ENCODE peak calls at places on chromosomes 7 and 10, in seven cellular contexts. G is Caco-2, V is heart left ventricle, Z is suprapubic skin, L is Peyer's patch, C is GM23338, F is ascending aorta. I is an unnamed sample.

GRCh38 chr10:73368238-73368637 is 9.6 kb upstream of the CFAP70 start:
- DNase-seq in G (no peak), V (no peak), Z (no peak), L (no peak), C (no peak), F (no peak), I (no peak)

GRCh38 chr10:90087197-90088007 is 386.0 kb downstream of the KIF20B start:
- DNase-seq in G (no peak), V (no peak), Z (no peak), L (no peak), C (no peak), F (no peak), I (no peak)

GRCh38 chr7:92832623-92833023 is 3.8 kb downstream of the CDK6 start:
- DNase-seq in G (peak; percentile 32), V (no peak), Z (no peak), L (no peak), C (no peak), F (no peak), I (no peak)

GRCh38 chr10:128516180-128516579 is 390.0 kb upstream of the MKI67 start:
- DNase-seq in G (no peak), V (no peak), Z (no peak), L (no peak), C (no peak), F (no peak), I (no peak)

GRCh38 chr10:113329121-113329596 is 223.7 kb upstream of the HABP2 start:
- DNase-seq in G (no peak), V (no peak), Z (no peak), L (no peak), C (no peak), F (no peak), I (no peak)

GRCh38 chr10:31961675-31962074 is 33.0 kb upstream of the ARHGAP12 start:
- DNase-seq in G (no peak), V (no peak), Z (no peak), L (no peak), C (no peak), F (no peak), I (no peak)

GRCh38 chr7:147394329-147394728 is 1196.2 kb upstream of the C7orf33 start:
- DNase-seq in G (no peak), V (no peak), Z (no peak), L (no peak), C (no peak), F (no peak), I (no peak)

GRCh38 chr10:49071221-49071761 is 44.0 kb downstream of the VSTM4 start:
- DNase-seq in G (no peak), V (no peak), Z (no peak), L (no peak), C (no peak), F (no peak), I (no peak)

GRCh38 chr7:139714163-139714901 is 63.5 kb downstream of the HIPK2 start:
- DNase-seq in G (no peak), V (peak; percentile 56), Z (no peak), L (no peak), C (no peak), F (no peak), I (no peak)

GRCh38 chr7:137873524-137873923 is 26.8 kb upstream of the DGKI start:
- DNase-seq in G (no peak), V (no peak), Z (no peak), L (no peak), C (no peak), F (no peak), I (no peak)

GRCh38 chr10:22824984-22825383 is 102.9 kb upstream of the ARMC3 start:
- DNase-seq in G (no peak), V (no peak), Z (no peak), L (no peak), C (no peak), F (no peak), I (no peak)

GRCh38 chr10:121418126-121418777 is 180.0 kb downstream of the FGFR2 start:
- DNase-seq in G (no peak), V (no peak), Z (no peak), L (no peak), C (no peak), F (no peak), I (no peak)

GRCh38 chr7:98836811-98837631 is 32.8 kb downstream of the TMEM130 start:
- DNase-seq in G (peak; percentile 73), V (peak; percentile 32), Z (no peak), L (no peak), C (peak; percentile 91), F (no peak), I (no peak)

GRCh38 chr7:131556912-131557457 is 557 bp upstream of the PODXL start:
- DNase-seq in G (no peak), V (no peak), Z (no peak), L (no peak), C (peak; percentile 68), F (no peak), I (no peak)

GRCh38 chr7:25759748-25760147 is 392.2 kb upstream of the NFE2L3 start:
- DNase-seq in G (no peak), V (no peak), Z (no peak), L (no peak), C (peak; percentile 57), F (no peak), I (no peak)

GRCh38 chr7:117572826-117573620 is 93.2 kb downstream of the CFTR start:
- DNase-seq in G (no peak), V (no peak), Z (no peak), L (no peak), C (no peak), F (no peak), I (no peak)

GRCh38 chr7:66443946-66444345 is 184.7 kb upstream of the KCTD7 start:
- DNase-seq in G (no peak), V (no peak), Z (no peak), L (no peak), C (no peak), F (no peak), I (no peak)

GRCh38 chr10:44186150-44186549 is 198.7 kb downstream of the CXCL12 start:
- DNase-seq in G (no peak), V (no peak), Z (no peak), L (no peak), C (no peak), F (no peak), I (no peak)

GRCh38 chr10:70683601-70684329 is 11.5 kb downstream of the ADAMTS14 start:
- DNase-seq in G (no peak), V (no peak), Z (no peak), L (no peak), C (no peak), F (no peak), I (no peak)

GRCh38 chr7:71326596-71326995 is 194.7 kb downstream of the GALNT17 start:
- DNase-seq in G (no peak), V (no peak), Z (no peak), L (no peak), C (no peak), F (no peak), I (no peak)

GRCh38 chr10:68559872-68560200 is 301 bp upstream of the TET1 start:
- DNase-seq in G (no peak), V (no peak), Z (no peak), L (no peak), C (no peak), F (no peak), I (no peak)

GRCh38 chr10:27646194-27646593 is 99.4 kb downstream of the MKX start:
- DNase-seq in G (no peak), V (no peak), Z (no peak), L (no peak), C (no peak), F (no peak), I (no peak)

GRCh38 chr10:109866168-109866994 is 56.9 kb downstream of the XPNPEP1 start:
- DNase-seq in G (no peak), V (peak; percentile 51), Z (no peak), L (no peak), C (peak; percentile 52), F (no peak), I (no peak)

GRCh38 chr7:17298840-17299476 is 506 bp downstream of the AHR start:
- DNase-seq in G (peak; percentile 48), V (peak; percentile 48), Z (peak; percentile 80), L (peak; percentile 79), C (peak; percentile 76), F (no peak), I (peak; percentile 42)
- H3K4me3 ChIP-seq in G (peak overlapping the region; percentile 97), V (peak overlapping the region; percentile 90), Z (peak overlapping the region; percentile 82), L (peak overlapping the region; percentile 73), C (peak overlapping the region; percentile 84), F (peak overlapping the region; percentile 100), I (peak overlapping the region; percentile 85)

DNA sequence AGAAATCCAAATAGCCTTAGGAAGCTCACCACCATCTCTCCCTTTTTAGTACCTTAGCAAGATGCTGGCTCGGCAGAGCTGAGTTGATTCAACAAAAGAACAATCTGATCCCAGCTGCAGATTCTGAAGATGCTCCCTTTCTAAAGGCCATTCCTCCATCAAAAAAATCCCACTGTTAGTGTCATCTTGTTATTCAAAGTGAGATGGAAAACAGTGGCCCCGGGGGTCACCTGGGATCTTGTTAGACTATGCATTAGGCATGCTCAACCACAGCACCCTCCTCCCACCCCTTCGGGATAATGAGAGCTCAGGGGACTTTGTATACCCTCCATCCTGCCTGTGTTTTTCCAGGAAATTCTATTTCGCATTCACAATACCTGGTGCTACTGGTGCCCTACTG is 2.4 kb downstream of the NCAPG2 start:
- DNase-seq in G (no peak), V (no peak), Z (no peak), L (no peak), C (peak; percentile 83), F (no peak), I (no peak)
- H3K36me3 ChIP-seq in G (no peaks in the 10 kb centered on the region), V (no peaks in the 10 kb centered on the region), Z (no peaks in the 10 kb centered on the region), L (no peaks in the 10 kb centered on the region), C (peaks cover 35% of the 10 kb centered on the region), F (no peaks in the 10 kb centered on the region), I (no peaks in the 10 kb centered on the region)

DNA sequence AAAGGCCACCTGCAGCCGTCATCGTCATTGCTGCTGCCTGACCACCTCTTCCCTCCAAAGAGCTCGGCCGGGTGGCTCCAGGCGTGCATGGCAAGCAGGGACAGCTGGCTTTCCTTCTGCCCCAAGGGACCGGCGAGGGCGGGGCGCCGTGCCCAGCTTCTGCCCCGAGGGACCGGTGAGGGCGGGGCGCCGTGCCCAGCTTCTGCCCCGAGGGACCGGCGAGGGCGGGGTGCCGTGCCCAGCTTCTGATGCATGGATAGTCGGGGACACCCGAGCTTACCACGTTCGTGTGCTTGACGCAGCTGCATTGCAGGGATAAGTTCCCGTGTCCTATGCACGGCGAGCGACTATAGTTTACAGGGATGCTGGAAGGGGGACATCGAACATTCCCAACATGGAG is 27.0 kb downstream of the CFAP46 start:
- DNase-seq in G (peak; percentile 21), V (no peak), Z (peak; percentile 40), L (no peak), C (no peak), F (no peak), I (no peak)
- H3K4me3 ChIP-seq in G (no peak overlapping the region), V (no peak overlapping the region), Z (no peak overlapping the region), L (no peak overlapping the region), C (no peak overlapping the region), F (no peak overlapping the region), I (no peak overlapping the region)

DNA sequence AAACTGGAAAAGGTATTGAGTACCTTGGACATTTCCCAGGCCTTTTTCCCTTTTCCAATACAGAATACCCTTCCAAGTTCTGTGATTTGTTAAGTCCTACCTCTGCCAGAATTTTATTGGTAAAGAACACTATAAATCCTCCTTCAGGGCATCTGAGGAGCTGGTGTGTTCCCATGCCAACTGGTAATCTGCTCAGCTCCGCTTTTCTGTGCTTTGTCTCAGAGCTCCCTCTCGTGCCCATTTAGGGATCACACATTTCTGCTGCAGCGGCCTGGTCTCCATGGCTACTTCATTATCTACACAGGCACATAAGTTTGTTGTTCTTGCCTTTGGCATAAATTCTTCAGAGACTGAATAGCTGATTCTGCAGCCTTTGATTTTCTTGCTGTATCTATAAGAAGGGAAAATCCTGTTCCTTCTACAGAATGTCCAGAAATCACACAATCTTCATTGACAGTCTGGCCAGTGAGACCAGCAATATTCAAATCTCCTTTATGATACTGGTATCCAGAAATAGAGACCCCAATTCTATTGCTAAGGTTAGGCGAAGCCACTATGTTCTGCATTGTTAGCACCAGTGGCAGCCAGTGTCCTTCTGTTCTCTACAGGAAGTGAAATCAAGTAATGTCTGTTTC is 52.0 kb downstream of the DENND11 start:
- DNase-seq in G (peak; percentile 61), V (peak; percentile 48), Z (no peak), L (no peak), C (peak; percentile 91), F (no peak), I (no peak)
- H3K36me3 ChIP-seq in G (no peaks in the 10 kb centered on the region), V (peaks cover 41% of the 10 kb centered on the region), Z (peaks cover 13% of the 10 kb centered on the region), L (peaks cover 11% of the 10 kb centered on the region), C (peaks cover 5% of the 10 kb centered on the region), F (peaks cover 7% of the 10 kb centered on the region), I (peaks cover 12% of the 10 kb centered on the region)

I was measured in effector memory CD4-positive, alpha-beta T cell.